ENCODE peak calls at places on chromosomes 1 and 21, in nine cellular contexts. F is GOT3; H is iPS DF 6.9; I is COLO829; J is C1 segment of cervical spinal cord; O is activated CD8-positive, alpha-beta memory T cell treated with anti-CD3 and anti-CD28 coated beads for 4 hours; Y is NCI-H1930; W is AG04450; L is HCT116. B is an unnamed sample.
A peak's percentile ranks its signal among the peaks of the same experiment; 100 is the strongest.

GRCh38 chr21:24224411-24224810 is 1382.9 kb downstream of the MRPL39 start:
- DNase-seq in J (no peak), Y (no peak), I (no peak), W (no peak), L (no peak), H (no peak), O (no peak), F (no peak), B (no peak)

GRCh38 chr21:35562876-35563275 is 497.4 kb downstream of the SETD4 start:
- DNase-seq in W (no peak), H (no peak), Y (no peak), L (no peak), I (no peak), O (no peak), J (no peak), F (no peak), B (no peak)

GRCh38 chr1:57489342-57490036 is 65.6 kb upstream of the DAB1 start:
- DNase-seq in L (no peak), W (peak; percentile 63), O (no peak), F (no peak), H (no peak), Y (peak; percentile 86), I (peak; percentile 58), J (no peak), B (no peak)

GRCh38 chr1:63916485-63917360 is 142.9 kb downstream of the ROR1 start:
- DNase-seq in J (peak; percentile 89), W (no peak), H (no peak), Y (no peak), F (no peak), O (no peak), L (no peak), I (no peak), B (no peak)

GRCh38 chr1:3435666-3436065 is 18.8 kb upstream of the ARHGEF16 start:
- DNase-seq in O (no peak), W (no peak), F (no peak), J (no peak), Y (no peak), L (no peak), H (no peak), I (no peak), B (no peak)

GRCh38 chr1:245609354-245609753 is 454.6 kb downstream of the KIF26B start:
- DNase-seq in O (no peak), I (no peak), H (no peak), Y (no peak), L (no peak), F (no peak), J (no peak), W (no peak), B (no peak)

GRCh38 chr1:57966751-57967406 is 543.0 kb upstream of the DAB1 start:
- DNase-seq in O (no peak), H (peak; percentile 52), F (no peak), L (no peak), Y (no peak), W (no peak), I (no peak), J (no peak), B (no peak)

GRCh38 chr1:37076168-37076567 is 41.9 kb upstream of the GRIK3 start:
- DNase-seq in J (no peak), W (no peak), L (no peak), O (no peak), I (no peak), H (no peak), Y (no peak), F (no peak), B (no peak)

GRCh38 chr1:150109567-150109966 is 40.1 kb upstream of the PLEKHO1 start:
- DNase-seq in F (no peak), J (no peak), W (no peak), H (no peak), Y (no peak), I (no peak), L (no peak), O (no peak), B (no peak)

GRCh38 chr1:8047686-8048522 is 21.8 kb upstream of the ERRFI1 start:
- DNase-seq in I (peak; percentile 38), Y (no peak), O (no peak), L (peak; percentile 81), H (no peak), J (no peak), W (no peak), F (no peak), B (no peak)

GRCh38 chr1:201324821-201325677 is 41.7 kb downstream of the PKP1 start:
- DNase-seq in H (no peak), O (no peak), I (no peak), W (no peak), J (no peak), F (no peak), Y (no peak), L (no peak), B (no peak)

GRCh38 chr1:59186656-59187055 is 110.2 kb upstream of the FGGY start:
- DNase-seq in O (no peak), J (no peak), W (peak; percentile 67), F (no peak), H (no peak), I (no peak), Y (no peak), L (no peak), B (no peak)

GRCh38 chr1:94202241-94202640 is 35.1 kb downstream of the ARHGAP29 start:
- DNase-seq in F (no peak), H (no peak), W (no peak), I (no peak), O (no peak), L (no peak), J (no peak), Y (no peak), B (no peak)

GRCh38 chr1:37634554-37635308 is at the start of gene RSPO1:
- DNase-seq in I (no peak), F (no peak), L (no peak), O (no peak), J (no peak), W (no peak), H (no peak), Y (no peak), B (no peak)

GRCh38 chr1:167088746-167089417 is 1.3 kb downstream of the GPA33 start:
- DNase-seq in Y (no peak), W (no peak), I (no peak), H (no peak), L (no peak), O (no peak), F (no peak), J (no peak), B (no peak)

GRCh38 chr1:32337855-32338636 is 2.0 kb upstream of the MARCKSL1 start:
- DNase-seq in Y (no peak), W (no peak), I (peak; percentile 79), F (no peak), O (no peak), H (no peak), J (peak; percentile 19), L (no peak), B (no peak)

GRCh38 chr1:156973464-156973863 is 53.0 kb downstream of the LRRC71 start:
- DNase-seq in L (no peak), F (no peak), O (no peak), I (no peak), J (no peak), H (no peak), Y (no peak), W (no peak), B (no peak)

GRCh38 chr21:42026072-42026415 is 15.9 kb upstream of the ZBTB21 start:
- DNase-seq in I (no peak), L (no peak), W (no peak), F (no peak), Y (no peak), J (no peak), O (no peak), H (no peak), B (no peak)

GRCh38 chr1:70134148-70134547 is 71.2 kb downstream of the LRRC40 start:
- DNase-seq in F (no peak), I (no peak), W (no peak), J (no peak), O (no peak), Y (no peak), H (no peak), L (no peak), B (no peak)

GRCh38 chr1:19064906-19065450 is 108.5 kb upstream of the IFFO2 start:
- DNase-seq in L (no peak), Y (no peak), O (no peak), H (no peak), I (no peak), J (no peak), F (no peak), W (no peak), B (no peak)

GRCh38 chr21:44802396-44803153 is 955 bp upstream of the UBE2G2 start:
- DNase-seq in H (no peak), F (no peak), O (no peak), L (no peak), I (peak; percentile 29), W (no peak), Y (no peak), J (no peak), B (no peak)

GRCh38 chr1:162538815-162539431 is 22.6 kb upstream of the UAP1 start:
- DNase-seq in J (no peak), H (no peak), I (peak; percentile 54), Y (no peak), O (no peak), W (peak; percentile 75), L (peak; percentile 75), F (no peak), B (no peak)

GRCh38 chr1:53141487-53142055 is 867 bp downstream of the SLC1A7 start:
- DNase-seq in F (no peak), L (no peak), I (no peak), H (no peak), W (no peak), O (no peak), Y (no peak), J (no peak), B (no peak)

GRCh38 chr1:2137257-2138121 is 57.1 kb downstream of the FAAP20 start:
- DNase-seq in O (no peak), H (no peak), L (no peak), W (no peak), Y (no peak), J (no peak), I (no peak), F (no peak), B (no peak)

GRCh38 chr1:29649375-29650040 is 413.2 kb downstream of the PTPRU start:
- DNase-seq in O (no peak), J (no peak), H (no peak), I (no peak), F (no peak), Y (no peak), W (no peak), L (no peak), B (no peak)

GRCh38 chr1:92922378-92923035 is 38.8 kb downstream of the DIPK1A start:
- DNase-seq in W (no peak), Y (no peak), H (no peak), J (no peak), O (no peak), I (no peak), F (no peak), L (no peak), B (no peak)

GRCh38 chr1:235207202-235207565 is 46.1 kb upstream of the RBM34 start:
- DNase-seq in Y (no peak), L (no peak), F (no peak), H (no peak), W (no peak), J (no peak), I (no peak), O (no peak), B (no peak)

GRCh38 chr1:244347942-244348341 is 103.8 kb downstream of the ADSS2 start:
- DNase-seq in Y (no peak), I (peak; percentile 51), L (no peak), J (no peak), F (no peak), W (no peak), H (no peak), O (no peak), B (no peak)

GRCh38 chr1:151399890-151400235 is 490 bp downstream of the PSMB4 start:
- DNase-seq in J (no peak), Y (no peak), H (no peak), O (no peak), F (no peak), I (no peak), W (no peak), L (no peak), B (no peak)

B was measured in breast epithelium.